ENCODE peak calls at places on chromosomes 5 and 9, in five cellular contexts. O, T, Q, U and A are unnamed samples.

GRCh38 chr9:89592201-89592815 is 12.5 kb upstream of the GADD45G start:
- DNase-seq in Q (no peak), O (no peak), T (no peak), U (no peak), A (no peak)

GRCh38 chr5:65722575-65723424 is 795 bp downstream of the NLN start:
- DNase-seq in U (no peak), T (no peak), O (peak; percentile 31), Q (no peak), A (peak; percentile 80)

GRCh38 chr9:16884373-16884772 is 13.9 kb upstream of the BNC2 start:
- DNase-seq in O (no peak), Q (no peak), T (no peak), U (no peak), A (no peak)

GRCh38 chr9:96176901-96177718 is 124.9 kb downstream of the HSD17B3 start:
- DNase-seq in O (no peak), U (no peak), T (no peak), Q (no peak), A (peak; percentile 70)

GRCh38 chr5:181217111-181217804 is 5.8 kb upstream of the TRIM41 start:
- DNase-seq in Q (peak; percentile 75), T (no peak), U (no peak), O (peak; percentile 79), A (peak; percentile 81)

GRCh38 chr5:78787763-78788162 is 139.2 kb upstream of the LHFPL2 start:
- DNase-seq in Q (no peak), O (no peak), T (no peak), U (no peak), A (no peak)

GRCh38 chr5:139798883-139799282 is 3.3 kb downstream of the PSD2 start:
- DNase-seq in Q (no peak), T (no peak), U (no peak), O (no peak), A (no peak)

GRCh38 chr5:160001457-160001856 is 7.5 kb upstream of the TTC1 start:
- DNase-seq in T (no peak), U (no peak), Q (no peak), O (no peak), A (no peak)

GRCh38 chr5:142474426-142474825 is 149.6 kb upstream of the SPRY4 start:
- DNase-seq in Q (no peak), T (no peak), O (no peak), U (no peak), A (no peak)

GRCh38 chr9:92762781-92763708 is 1.6 kb downstream of the BICD2 start:
- DNase-seq in O (peak; percentile 37), Q (no peak), T (no peak), U (no peak), A (peak; percentile 9)

GRCh38 chr5:76479973-76480667 is 77.0 kb downstream of the IQGAP2 start:
- DNase-seq in T (no peak), O (no peak), U (no peak), Q (no peak), A (peak; percentile 18)

GRCh38 chr5:179278546-179278945 is 66.7 kb downstream of the ADAMTS2 start:
- DNase-seq in Q (no peak), U (no peak), O (no peak), T (no peak), A (no peak)

GRCh38 chr5:33228149-33228548 is 212.6 kb upstream of the TARS1 start:
- DNase-seq in U (no peak), Q (no peak), O (no peak), T (no peak), A (no peak)

GRCh38 chr5:99037668-99038067 is 108.9 kb upstream of the CHD1 start:
- DNase-seq in T (peak; percentile 8), U (no peak), Q (no peak), O (peak; percentile 36), A (no peak)

GRCh38 chr5:1004598-1005361 is 3.8 kb upstream of the NKD2 start:
- DNase-seq in O (peak; percentile 58), Q (peak; percentile 87), T (no peak), U (no peak), A (peak; percentile 62)

GRCh38 chr5:113336975-113337374 is 97.8 kb downstream of the TSSK1B start:
- DNase-seq in T (no peak), O (no peak), U (no peak), Q (no peak), A (no peak)

GRCh38 chr5:1037123-1037670 is 28.6 kb downstream of the NKD2 start:
- DNase-seq in U (no peak), O (no peak), Q (peak; percentile 42), T (no peak), A (no peak)